ENCODE peak calls at places on chromosomes 3 and 15, in five cellular contexts. One of them, this sample, is unnamed.

GRCh38 chr15:99917237-99917636 is 184.0 kb upstream of the LYSMD4 start:
- DNase-seq in A549: no peak
- DNase-seq in IMR-90: no peak
- DNase-seq in HFF-Myc: no peak
- DNase-seq in kidney glomerular epithelial cell: no peak
- DNase-seq in this sample: no peak

GRCh38 chr3:11878837-11879236 is 32.2 kb upstream of the TAMM41 start:
- DNase-seq in A549: peak; percentile 3
- DNase-seq in IMR-90: no peak
- DNase-seq in HFF-Myc: no peak
- DNase-seq in kidney glomerular epithelial cell: no peak
- DNase-seq in this sample: no peak

GRCh38 chr3:119428538-119428937 is 34.9 kb downstream of the TMEM39A start:
- DNase-seq in A549: peak; percentile 36
- DNase-seq in IMR-90: no peak
- DNase-seq in HFF-Myc: no peak
- DNase-seq in kidney glomerular epithelial cell: no peak
- DNase-seq in this sample: no peak

GRCh38 chr3:47259114-47259513 is 23.5 kb downstream of the KIF9 start:
- DNase-seq in A549: no peak
- DNase-seq in IMR-90: no peak
- DNase-seq in HFF-Myc: no peak
- DNase-seq in kidney glomerular epithelial cell: no peak
- DNase-seq in this sample: no peak

GRCh38 chr3:11154036-11154952 is at the start of gene HRH1:
- DNase-seq in A549: peak; percentile 31
- DNase-seq in IMR-90: no peak
- DNase-seq in HFF-Myc: no peak
- DNase-seq in kidney glomerular epithelial cell: peak; percentile 62
- DNase-seq in this sample: peak; percentile 20

GRCh38 chr15:79436037-79436780 is 4.1 kb downstream of the MINAR1 start:
- DNase-seq in A549: no peak
- DNase-seq in IMR-90: peak; percentile 10
- DNase-seq in HFF-Myc: no peak
- DNase-seq in kidney glomerular epithelial cell: no peak
- DNase-seq in this sample: no peak

GRCh38 chr15:57355259-57355658 is 21.0 kb upstream of the CGNL1 start:
- DNase-seq in A549: no peak
- DNase-seq in IMR-90: no peak
- DNase-seq in HFF-Myc: no peak
- DNase-seq in kidney glomerular epithelial cell: no peak
- DNase-seq in this sample: no peak

GRCh38 chr15:101293122-101293521 is 1.9 kb downstream of the SNRPA1 start:
- DNase-seq in A549: no peak
- DNase-seq in IMR-90: no peak
- DNase-seq in HFF-Myc: no peak
- DNase-seq in kidney glomerular epithelial cell: no peak
- DNase-seq in this sample: no peak

GRCh38 chr15:78873796-78874761 is 1.4 kb downstream of the MORF4L1 start:
- DNase-seq in A549: peak; percentile 35
- DNase-seq in IMR-90: peak; percentile 22
- DNase-seq in HFF-Myc: no peak
- DNase-seq in kidney glomerular epithelial cell: peak; percentile 71
- DNase-seq in this sample: no peak

GRCh38 chr3:67349551-67350174 is 304.7 kb downstream of the SUCLG2 start:
- DNase-seq in A549: no peak
- DNase-seq in IMR-90: peak; percentile 15
- DNase-seq in HFF-Myc: no peak
- DNase-seq in kidney glomerular epithelial cell: peak; percentile 79
- DNase-seq in this sample: no peak

GRCh38 chr3:149534671-149535394 is 60.3 kb downstream of the TM4SF4 start:
- DNase-seq in A549: peak; percentile 86
- DNase-seq in IMR-90: peak; percentile 67
- DNase-seq in HFF-Myc: no peak
- DNase-seq in kidney glomerular epithelial cell: no peak
- DNase-seq in this sample: no peak

GRCh38 chr3:54358969-54359648 is 236.8 kb downstream of the CACNA2D3 start:
- DNase-seq in A549: no peak
- DNase-seq in IMR-90: no peak
- DNase-seq in HFF-Myc: no peak
- DNase-seq in kidney glomerular epithelial cell: no peak
- DNase-seq in this sample: no peak

GRCh38 chr15:77569647-77570186 is 63.0 kb downstream of the LINGO1 start:
- DNase-seq in A549: no peak
- DNase-seq in IMR-90: no peak
- DNase-seq in HFF-Myc: no peak
- DNase-seq in kidney glomerular epithelial cell: no peak
- DNase-seq in this sample: no peak

GRCh38 chr3:61783993-61784718 is 222.8 kb downstream of the PTPRG start:
- DNase-seq in A549: no peak
- DNase-seq in IMR-90: peak; percentile 88
- DNase-seq in HFF-Myc: no peak
- DNase-seq in kidney glomerular epithelial cell: no peak
- DNase-seq in this sample: no peak

GRCh38 chr15:42057744-42058646 is 36.4 kb downstream of the PLA2G4D start:
- DNase-seq in A549: no peak
- DNase-seq in IMR-90: no peak
- DNase-seq in HFF-Myc: no peak
- DNase-seq in kidney glomerular epithelial cell: no peak
- DNase-seq in this sample: peak; percentile 51

GRCh38 chr3:102676424-102676823 is 241.6 kb downstream of the ZPLD1 start:
- DNase-seq in A549: no peak
- DNase-seq in IMR-90: no peak
- DNase-seq in HFF-Myc: no peak
- DNase-seq in kidney glomerular epithelial cell: no peak
- DNase-seq in this sample: no peak

GRCh38 chr3:170502297-170502696 is 83.6 kb downstream of the SLC7A14 start:
- DNase-seq in A549: no peak
- DNase-seq in IMR-90: peak; percentile 19
- DNase-seq in HFF-Myc: no peak
- DNase-seq in kidney glomerular epithelial cell: no peak
- DNase-seq in this sample: no peak

GRCh38 chr3:98359993-98360675 is 6.5 kb downstream of the OR5K4 start:
- DNase-seq in A549: peak; percentile 20
- DNase-seq in IMR-90: no peak
- DNase-seq in HFF-Myc: no peak
- DNase-seq in kidney glomerular epithelial cell: no peak
- DNase-seq in this sample: no peak

GRCh38 chr15:85976986-85977385 is 102.7 kb upstream of the AGBL1 start:
- DNase-seq in A549: no peak
- DNase-seq in IMR-90: no peak
- DNase-seq in HFF-Myc: no peak
- DNase-seq in kidney glomerular epithelial cell: no peak
- DNase-seq in this sample: no peak

GRCh38 chr3:172359231-172359630 is 89.0 kb downstream of the GHSR start:
- DNase-seq in A549: no peak
- DNase-seq in IMR-90: no peak
- DNase-seq in HFF-Myc: no peak
- DNase-seq in kidney glomerular epithelial cell: no peak
- DNase-seq in this sample: no peak

GRCh38 chr15:51759557-51760070 is 8.2 kb downstream of the TMOD2 start:
- DNase-seq in A549: no peak
- DNase-seq in IMR-90: peak; percentile 97
- DNase-seq in HFF-Myc: no peak
- DNase-seq in kidney glomerular epithelial cell: peak; percentile 38
- DNase-seq in this sample: no peak

GRCh38 chr3:141366285-141367037 is 1.8 kb upstream of the ZBTB38 start:
- DNase-seq in A549: peak; percentile 89
- DNase-seq in IMR-90: peak; percentile 99
- DNase-seq in HFF-Myc: peak; percentile 96
- DNase-seq in kidney glomerular epithelial cell: peak; percentile 79
- DNase-seq in this sample: peak; percentile 59

GRCh38 chr3:98188553-98188952 is 22.1 kb downstream of the OR5H15 start:
- DNase-seq in A549: peak; percentile 7
- DNase-seq in IMR-90: no peak
- DNase-seq in HFF-Myc: no peak
- DNase-seq in kidney glomerular epithelial cell: no peak
- DNase-seq in this sample: no peak

GRCh38 chr3:170102421-170102820 is 64.6 kb downstream of the GPR160 start:
- DNase-seq in A549: no peak
- DNase-seq in IMR-90: no peak
- DNase-seq in HFF-Myc: no peak
- DNase-seq in kidney glomerular epithelial cell: no peak
- DNase-seq in this sample: no peak

GRCh38 chr15:91627473-91628309 is 225.8 kb upstream of the SLCO3A1 start:
- DNase-seq in A549: no peak
- DNase-seq in IMR-90: peak; percentile 10
- DNase-seq in HFF-Myc: no peak
- DNase-seq in kidney glomerular epithelial cell: no peak
- DNase-seq in this sample: no peak

GRCh38 chr15:37253877-37254276 is 153.5 kb upstream of the MEIS2 start:
- DNase-seq in A549: no peak
- DNase-seq in IMR-90: peak; percentile 18
- DNase-seq in HFF-Myc: no peak
- DNase-seq in kidney glomerular epithelial cell: no peak
- DNase-seq in this sample: no peak

GRCh38 chr3:114093596-114093995 is 37.1 kb downstream of the QTRT2 start:
- DNase-seq in A549: peak; percentile 58
- DNase-seq in IMR-90: peak; percentile 89
- DNase-seq in HFF-Myc: peak; percentile 29
- DNase-seq in kidney glomerular epithelial cell: peak; percentile 90
- DNase-seq in this sample: peak; percentile 22

GRCh38 chr3:85090495-85090894 is 131.7 kb downstream of the CADM2 start:
- DNase-seq in A549: no peak
- DNase-seq in IMR-90: no peak
- DNase-seq in HFF-Myc: no peak
- DNase-seq in kidney glomerular epithelial cell: no peak
- DNase-seq in this sample: no peak

GRCh38 chr3:151638555-151638954 is 95.2 kb upstream of the AADACL2 start:
- DNase-seq in A549: no peak
- DNase-seq in IMR-90: no peak
- DNase-seq in HFF-Myc: no peak
- DNase-seq in kidney glomerular epithelial cell: no peak
- DNase-seq in this sample: no peak

GRCh38 chr3:124381565-124382333 is 348.5 kb upstream of the UMPS start:
- DNase-seq in A549: peak; percentile 38
- DNase-seq in IMR-90: peak; percentile 11
- DNase-seq in HFF-Myc: no peak
- DNase-seq in kidney glomerular epithelial cell: no peak
- DNase-seq in this sample: no peak

GRCh38 chr15:57747206-57747605 is 40.7 kb downstream of the POLR2M start:
- DNase-seq in A549: no peak
- DNase-seq in IMR-90: no peak
- DNase-seq in HFF-Myc: no peak
- DNase-seq in kidney glomerular epithelial cell: no peak
- DNase-seq in this sample: no peak

GRCh38 chr3:47984089-47984759 is 32.0 kb downstream of the MAP4 start:
- DNase-seq in A549: peak; percentile 41
- DNase-seq in IMR-90: peak; percentile 85
- DNase-seq in HFF-Myc: peak; percentile 60
- DNase-seq in kidney glomerular epithelial cell: peak; percentile 13
- DNase-seq in this sample: no peak

GRCh38 chr15:67341539-67341938 is 87.0 kb downstream of the IQCH start:
- DNase-seq in A549: no peak
- DNase-seq in IMR-90: no peak
- DNase-seq in HFF-Myc: no peak
- DNase-seq in kidney glomerular epithelial cell: no peak
- DNase-seq in this sample: no peak

GRCh38 chr3:126549861-126550487 is 8.8 kb downstream of the C3orf22 start:
- DNase-seq in A549: no peak
- DNase-seq in IMR-90: no peak
- DNase-seq in HFF-Myc: no peak
- DNase-seq in kidney glomerular epithelial cell: no peak
- DNase-seq in this sample: no peak

GRCh38 chr3:195879416-195880036 is 28.8 kb downstream of the TNK2 start:
- DNase-seq in A549: no peak
- DNase-seq in IMR-90: no peak
- DNase-seq in HFF-Myc: no peak
- DNase-seq in kidney glomerular epithelial cell: no peak
- DNase-seq in this sample: no peak